ENCODE peak calls at places on chromosomes 4 and X, in five cellular contexts. X is brain pericyte, V is progenitor cell of endocrine pancreas, D is T-helper 9 cell, W is bronchial epithelial cell. K is an unnamed sample.

GRCh38 chrX:132821974-132822633 is 136.3 kb downstream of the HS6ST2 start:
- DNase-seq in X (no peak), V (no peak), D (no peak), W (no peak), K (no peak)

GRCh38 chrX:39176105-39176504 is 374.8 kb downstream of the MID1IP1 start:
- DNase-seq in X (no peak), V (no peak), D (no peak), W (no peak), K (no peak)

GRCh38 chr4:143375326-143376073 is 38.8 kb downstream of the GAB1 start:
- DNase-seq in X (no peak), V (no peak), D (no peak), W (no peak), K (no peak)

GRCh38 chr4:177313263-177313662 is 3.6 kb downstream of the NEIL3 start:
- DNase-seq in X (no peak), V (no peak), D (no peak), W (peak), K (no peak)

GRCh38 chr4:3256230-3257124 is 7.5 kb downstream of the MSANTD1 start:
- DNase-seq in X (no peak), V (no peak), D (no peak), W (no peak), K (no peak)

GRCh38 chrX:72137846-72138455 is 6.2 kb upstream of the RTL5 start:
- DNase-seq in X (no peak), V (no peak), D (no peak), W (no peak), K (no peak)

GRCh38 chr4:184548651-184549341 is 74.4 kb upstream of the IRF2 start:
- DNase-seq in X (no peak), V (no peak), D (no peak), W (no peak), K (no peak)

GRCh38 chr4:167713756-167714155 is 378.6 kb upstream of the ANXA10 start:
- DNase-seq in X (peak), V (no peak), D (no peak), W (peak), K (no peak)

GRCh38 chr4:87843936-87844335 is 11.2 kb downstream of the MEPE start:
- DNase-seq in X (no peak), V (no peak), D (no peak), W (peak), K (no peak)

GRCh38 chr4:7942019-7942556 is 2.4 kb upstream of the AFAP1 start:
- DNase-seq in X (no peak), V (no peak), D (no peak), W (no peak), K (no peak)

GRCh38 chrX:33726281-33727160 is 405.6 kb downstream of the FAM47A start:
- DNase-seq in X (no peak), V (peak), D (no peak), W (no peak), K (no peak)

GRCh38 chr4:105785792-105786191 is 77.2 kb downstream of the GSTCD start:
- DNase-seq in X (no peak), V (no peak), D (no peak), W (no peak), K (no peak)

GRCh38 chr4:98793658-98794057 is 135.2 kb upstream of the TSPAN5 start:
- DNase-seq in X (no peak), V (no peak), D (no peak), W (peak), K (no peak)

GRCh38 chrX:134025986-134026731 is 40.8 kb upstream of the GPC3 start:
- DNase-seq in X (no peak), V (no peak), D (no peak), W (no peak), K (no peak)

GRCh38 chr4:20676773-20677172 is 23.5 kb upstream of the PACRGL start:
- DNase-seq in X (no peak), V (no peak), D (no peak), W (no peak), K (no peak)

GRCh38 chrX:77342028-77342427 is 105.2 kb upstream of the FGF16 start:
- DNase-seq in X (no peak), V (no peak), D (no peak), W (no peak), K (no peak)

GRCh38 chr4:95304898-95305297 is 243.9 kb downstream of the UNC5C start:
- DNase-seq in X (no peak), V (no peak), D (no peak), W (peak), K (no peak)

GRCh38 chr4:107034982-107035710 is 967 bp downstream of the DKK2 start:
- DNase-seq in X (no peak), V (peak), D (no peak), W (no peak), K (no peak)

GRCh38 chrX:103817502-103817901 is 14.6 kb downstream of the RAB9B start:
- DNase-seq in X (no peak), V (no peak), D (peak), W (peak), K (no peak)

GRCh38 chr4:53601251-53601764 is 10.0 kb upstream of the LNX1 start:
- DNase-seq in X (no peak), V (no peak), D (no peak), W (no peak), K (no peak)

GRCh38 chrX:9878141-9878875 is 88.8 kb upstream of the CLDN34 start:
- DNase-seq in X (no peak), V (no peak), D (no peak), W (peak), K (no peak)

GRCh38 chr4:89838005-89838404 is 1.0 kb upstream of the SNCA start:
- DNase-seq in X (no peak), V (no peak), D (no peak), W (peak), K (no peak)

GRCh38 chr4:1019726-1020470 is 8.5 kb downstream of the FGFRL1 start:
- DNase-seq in X (no peak), V (no peak), D (no peak), W (no peak), K (no peak)

GRCh38 chrX:100647739-100648138 is 3.7 kb downstream of the SRPX2 start:
- DNase-seq in X (no peak), V (no peak), D (no peak), W (no peak), K (no peak)

GRCh38 chrX:33183366-33183765 is 28.0 kb downstream of the DMD start:
- DNase-seq in X (no peak), V (no peak), D (no peak), W (no peak), K (no peak)

GRCh38 chr4:108775921-108776320 is 13.1 kb upstream of the ETNPPL start:
- DNase-seq in X (no peak), V (no peak), D (no peak), W (no peak), K (no peak)

GRCh38 chrX:56802921-56803848 is 74.1 kb downstream of the NBDY start:
- DNase-seq in X (no peak), V (peak), D (peak), W (peak), K (peak)

GRCh38 chrX:131779313-131779712 is 235.4 kb downstream of the OR13H1 start:
- DNase-seq in X (no peak), V (no peak), D (no peak), W (no peak), K (no peak)

GRCh38 chr4:153789741-153790651 is 1.1 kb upstream of the SFRP2 start:
- DNase-seq in X (no peak), V (no peak), D (no peak), W (no peak), K (no peak)

GRCh38 chrX:132218100-132218807 is 993 bp downstream of the RAP2C start:
- DNase-seq in X (no peak), V (peak), D (peak), W (peak), K (peak)

GRCh38 chr4:95732061-95732460 is 107.8 kb upstream of the PDHA2 start:
- DNase-seq in X (no peak), V (no peak), D (no peak), W (peak), K (no peak)

GRCh38 chr4:56259595-56259994 is 127.7 kb downstream of the AASDH start:
- DNase-seq in X (no peak), V (no peak), D (no peak), W (no peak), K (no peak)

GRCh38 chrX:50799531-50799961 is 14.4 kb downstream of the SHROOM4 start:
- DNase-seq in X (no peak), V (no peak), D (no peak), W (peak), K (no peak)

GRCh38 chr4:11701978-11702377 is 273.3 kb upstream of the HS3ST1 start:
- DNase-seq in X (no peak), V (no peak), D (no peak), W (no peak), K (no peak)

GRCh38 chr4:163415668-163416067 is 57.9 kb downstream of the TKTL2 start:
- DNase-seq in X (no peak), V (no peak), D (no peak), W (no peak), K (no peak)

K was measured in T-cell.